ENCODE peak calls at places on chromosome 15, in five cellular contexts. O is kidney, C is right cardiac atrium, A is right lobe of liver, B is transverse colon. M is an unnamed sample.

GRCh38 chr15:69489101-69489571 is 36.5 kb downstream of the RPLP1 start:
- DNase-seq in B (no peak), C (no peak), A (peak; percentile 8), O (no peak), M (no peak)

GRCh38 chr15:70421197-70421482 is 323.4 kb upstream of the TLE3 start:
- DNase-seq in C (no peak), A (peak; percentile 75), O (no peak), B (no peak), M (no peak)

GRCh38 chr15:64911317-64912186 is at the start of gene ANKDD1A:
- DNase-seq in B (peak; percentile 73), C (peak; percentile 75), O (peak; percentile 87), A (no peak), M (peak; percentile 83)

GRCh38 chr15:20355256-20355868 is 186.2 kb downstream of the GOLGA6L6 start:
- DNase-seq in A (no peak), B (no peak), O (peak; percentile 76), C (no peak), M (no peak)

GRCh38 chr15:73335471-73335870 is 33.3 kb downstream of the HCN4 start:
- DNase-seq in O (peak; percentile 36), A (no peak), B (no peak), C (no peak), M (no peak)

GRCh38 chr15:78374436-78375393 is 34.6 kb downstream of the CRABP1 start:
- DNase-seq in B (peak; percentile 88), C (no peak), O (no peak), A (peak; percentile 91), M (no peak)

GRCh38 chr15:95495033-95495541 is 835.4 kb upstream of the NR2F2 start:
- DNase-seq in O (no peak), C (peak; percentile 35), A (no peak), B (no peak), M (no peak)

GRCh38 chr15:63544253-63545026 is 40.0 kb downstream of the USP3 start:
- DNase-seq in O (no peak), A (no peak), C (no peak), B (no peak), M (no peak)

GRCh38 chr15:52678036-52678467 is 1.1 kb downstream of the ATOSA start:
- DNase-seq in O (peak; percentile 72), B (peak; percentile 68), A (peak; percentile 68), C (peak; percentile 56), M (peak; percentile 76)

GRCh38 chr15:101530224-101530958 is 40.9 kb upstream of the PCSK6 start:
- DNase-seq in A (peak; percentile 40), O (no peak), C (no peak), B (peak; percentile 27), M (no peak)

GRCh38 chr15:101426761-101427333 is 62.7 kb downstream of the PCSK6 start:
- DNase-seq in A (no peak), B (no peak), C (no peak), O (peak; percentile 60), M (no peak)

GRCh38 chr15:68617001-68617400 is 38.2 kb downstream of the CORO2B start:
- DNase-seq in O (no peak), A (no peak), C (no peak), B (no peak), M (no peak)

GRCh38 chr15:42491540-42492225 is 742 bp upstream of the ZNF106 start:
- DNase-seq in B (no peak), O (peak; percentile 60), A (no peak), C (no peak), M (no peak)

GRCh38 chr15:85421116-85421925 is 40.9 kb downstream of the AKAP13 start:
- DNase-seq in C (no peak), O (no peak), B (no peak), A (no peak), M (no peak)

GRCh38 chr15:85419200-85419599 is 38.8 kb downstream of the AKAP13 start:
- DNase-seq in A (no peak), B (no peak), O (no peak), C (no peak), M (no peak)

GRCh38 chr15:85424154-85424553 is 43.8 kb downstream of the AKAP13 start:
- DNase-seq in C (no peak), A (no peak), B (no peak), O (no peak), M (no peak)

GRCh38 chr15:85423256-85423655 is 42.9 kb downstream of the AKAP13 start:
- DNase-seq in B (no peak), O (no peak), A (no peak), C (no peak), M (no peak)

GRCh38 chr15:85422607-85423006 is 42.2 kb downstream of the AKAP13 start:
- DNase-seq in C (no peak), B (no peak), A (no peak), O (no peak), M (no peak)
- H3K4me1 ChIP-seq in C (peaks cover 5% of the 10 kb centered on the region), B (peaks cover 21% of the 10 kb centered on the region), A (peaks cover 7% of the 10 kb centered on the region), O (peaks cover 13% of the 10 kb centered on the region), M (peaks cover 10% of the 10 kb centered on the region)

DNA sequence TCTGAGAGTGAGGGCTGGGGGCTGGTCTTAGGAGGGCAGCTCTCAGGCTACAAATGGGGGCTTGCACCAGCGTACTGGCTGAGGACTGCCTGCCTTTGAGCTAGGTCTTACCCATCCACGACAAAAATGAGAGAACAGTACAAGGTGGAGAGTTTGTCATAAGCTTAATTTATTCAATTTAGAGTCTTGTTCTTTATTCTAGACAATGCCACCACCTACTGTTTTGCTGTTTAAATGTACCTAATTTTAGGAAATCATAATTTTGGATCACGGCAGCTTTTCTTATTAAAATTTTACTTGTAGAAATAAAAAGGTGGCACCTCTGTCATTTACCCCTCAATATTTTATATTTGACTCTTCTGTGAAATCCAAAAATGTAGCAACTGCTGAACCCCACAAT is 88.4 kb downstream of the SLCO3A1 start:
- DNase-seq in O (no peak), B (no peak), A (no peak), C (no peak), M (no peak)
- H3K27ac ChIP-seq in O (no peak overlapping the region), B (peak overlapping the region; percentile 79), A (peak overlapping the region; percentile 79), C (peak overlapping the region; percentile 29), M (no peak overlapping the region)

GRCh38 chr15:45181491-45182285 is 6.1 kb downstream of the SHF start:
- DNase-seq in C (no peak), B (no peak), O (no peak), A (no peak), M (no peak)
- H3K4me1 ChIP-seq in C (peaks cover 5% of the 10 kb centered on the region), B (peaks cover 24% of the 10 kb centered on the region), O (no peaks in the 10 kb centered on the region), A (no peaks in the 10 kb centered on the region), M (peaks cover 15% of the 10 kb centered on the region)

GRCh38 chr15:36884404-36885335 is 215.7 kb downstream of the MEIS2 start:
- DNase-seq in O (no peak), C (no peak), B (no peak), A (no peak), M (no peak)
- H3K27ac ChIP-seq in O (no peak overlapping the region), C (no peak overlapping the region), B (peak overlapping the region; percentile 42), A (no peak overlapping the region), M (no peak overlapping the region)

DNA sequence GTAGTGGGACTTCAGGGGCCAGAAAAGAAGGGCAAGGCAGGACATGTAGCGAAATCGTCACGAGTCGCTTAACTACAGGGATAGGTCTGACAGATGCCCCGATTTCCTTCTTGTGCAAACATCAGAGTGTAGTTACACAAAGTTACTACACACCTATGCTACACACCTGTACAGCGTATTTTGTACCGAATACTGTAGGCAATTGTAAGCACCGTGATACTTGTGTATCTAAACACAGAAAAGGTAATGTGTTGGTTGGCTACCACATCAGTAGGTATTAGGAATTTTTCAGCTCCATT is 515 bp upstream of the MTHFS start:
- DNase-seq in O (no peak), B (no peak), A (no peak), C (no peak), M (no peak)
- H3K4me1 ChIP-seq in O (peaks cover 7% of the 10 kb centered on the region), B (peaks cover 14% of the 10 kb centered on the region), A (peaks cover 24% of the 10 kb centered on the region), C (no peaks in the 10 kb centered on the region), M (peaks cover 4% of the 10 kb centered on the region)

GRCh38 chr15:93987068-93987467 is 244.3 kb upstream of the MCTP2 start:
- DNase-seq in B (no peak), A (no peak), C (no peak), O (no peak), M (no peak)
- H3K27ac ChIP-seq in B (no peak overlapping the region), A (no peak overlapping the region), C (no peak overlapping the region), O (no peak overlapping the region), M (no peak overlapping the region)

DNA sequence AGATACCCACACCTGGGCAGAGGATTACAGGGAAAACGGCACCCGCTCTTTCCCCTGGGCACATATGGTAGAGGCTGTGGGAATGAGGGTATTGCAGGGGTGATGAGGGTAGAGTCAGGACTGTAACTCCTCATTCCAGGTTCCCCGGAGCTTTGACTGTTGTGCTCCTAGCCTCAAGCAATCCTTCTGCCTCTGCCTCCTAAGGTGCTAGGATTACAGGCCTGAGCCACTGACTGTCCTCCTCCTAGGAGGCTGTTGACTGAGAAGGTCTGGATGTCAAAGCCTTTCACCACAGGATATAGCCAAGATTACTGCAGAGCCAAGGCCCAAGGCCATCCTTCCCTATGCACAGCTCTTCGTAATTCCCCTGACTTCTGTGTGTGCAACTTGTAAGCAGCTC is 1.1 kb upstream of the MPI start:
- DNase-seq in C (no peak), O (no peak), B (no peak), A (no peak), M (no peak)
- H3K4me1 ChIP-seq in C (peaks cover 11% of the 10 kb centered on the region), O (peaks cover 4% of the 10 kb centered on the region), B (peaks cover 34% of the 10 kb centered on the region), A (peaks cover 16% of the 10 kb centered on the region), M (peaks cover 39% of the 10 kb centered on the region)

GRCh38 chr15:71559616-71560015 is 250.7 kb upstream of the NR2E3 start:
- DNase-seq in A (no peak), B (no peak), O (no peak), C (no peak), M (no peak)

GRCh38 chr15:71564217-71564616 is 246.1 kb upstream of the NR2E3 start:
- DNase-seq in C (no peak), A (no peak), B (no peak), O (no peak), M (no peak)

GRCh38 chr15:71565006-71565405 is 245.3 kb upstream of the NR2E3 start:
- DNase-seq in O (no peak), B (no peak), C (no peak), A (no peak), M (no peak)

GRCh38 chr15:71559098-71559497 is 251.3 kb upstream of the NR2E3 start:
- DNase-seq in C (no peak), B (no peak), O (no peak), A (no peak), M (no peak)

GRCh38 chr15:71562251-71562650 is 248.1 kb upstream of the NR2E3 start:
- DNase-seq in C (no peak), O (no peak), A (no peak), B (no peak), M (no peak)
- H3K27ac ChIP-seq in C (no peak overlapping the region), O (no peak overlapping the region), A (no peak overlapping the region), B (no peak overlapping the region), M (no peak overlapping the region)

GRCh38 chr15:39283531-39283930 is 297.3 kb upstream of the THBS1 start:
- DNase-seq in B (no peak), A (no peak), O (no peak), C (no peak), M (no peak)
- H3K4me1 ChIP-seq in B (no peaks in the 10 kb centered on the region), A (no peaks in the 10 kb centered on the region), O (no peaks in the 10 kb centered on the region), C (no peaks in the 10 kb centered on the region), M (no peaks in the 10 kb centered on the region)

M was measured in adrenal gland.